ENCODE peak calls at places on chromosomes 5 and 9, in six cellular contexts. S, L, U, Z, P and W are unnamed samples.

GRCh38 chr5:9363026-9363793 is 182.7 kb downstream of the SEMA5A start:
- DNase-seq in U (no peak), L (no peak), P (no peak), Z (peak), S (no peak), W (peak)

GRCh38 chr5:110900829-110901228 is 162.0 kb downstream of the SLC25A46 start:
- DNase-seq in S (no peak), P (peak), Z (peak), L (peak), U (no peak), W (peak)

GRCh38 chr5:116763987-116764866 is 189.6 kb upstream of the SEMA6A start:
- DNase-seq in U (no peak), L (no peak), P (no peak), Z (peak), S (no peak), W (peak)

GRCh38 chr9:122219856-122220672 is 8.7 kb downstream of the LHX6 start:
- DNase-seq in P (no peak), Z (no peak), U (no peak), L (no peak), S (no peak), W (no peak)

GRCh38 chr9:35658894-35659220 is 765 bp downstream of the CCDC107 start:
- DNase-seq in L (peak), Z (peak), S (no peak), U (peak), P (no peak), W (peak)

GRCh38 chr5:181187500-181188213 is 17.3 kb downstream of the TRIM7 start:
- DNase-seq in L (peak), U (peak), S (peak), P (peak), Z (peak), W (peak)

GRCh38 chr5:92519717-92520632 is 1061.0 kb downstream of the NR2F1-AS1 start:
- DNase-seq in P (no peak), S (no peak), Z (no peak), L (peak), U (no peak), W (peak)

GRCh38 chr9:36798350-36799065 is 225.8 kb downstream of the MELK start:
- DNase-seq in Z (no peak), S (no peak), U (no peak), L (peak), P (no peak), W (no peak)

GRCh38 chr5:142915840-142916424 is 145.8 kb downstream of the ARHGAP26 start:
- DNase-seq in S (no peak), P (no peak), L (peak), Z (no peak), U (peak), W (peak)

GRCh38 chr9:87880683-87881082 is 2.0 kb upstream of the SPATA31E1 start:
- DNase-seq in S (no peak), U (no peak), Z (no peak), L (no peak), P (no peak), W (no peak)

GRCh38 chr9:133275105-133276000 is at the start of gene ABO:
- DNase-seq in S (no peak), L (no peak), P (no peak), Z (no peak), U (peak), W (no peak)

GRCh38 chr5:94777163-94777885 is 158.9 kb downstream of the SLF1 start:
- DNase-seq in L (no peak), P (no peak), S (no peak), U (no peak), Z (no peak), W (no peak)

GRCh38 chr5:137218471-137218870 is 280.7 kb downstream of the SPOCK1 start:
- DNase-seq in P (no peak), L (peak), Z (no peak), U (no peak), S (no peak), W (peak)

GRCh38 chr5:124744170-124744911 is 2.1 kb downstream of the ZNF608 start:
- DNase-seq in P (no peak), S (no peak), U (peak), L (no peak), Z (no peak), W (peak)

GRCh38 chr9:124008307-124008854 is 3.2 kb upstream of the LHX2 start:
- DNase-seq in U (no peak), Z (no peak), L (peak), P (no peak), S (no peak), W (no peak)

GRCh38 chr9:89905628-89906338 is 301.0 kb downstream of the GADD45G start:
- DNase-seq in S (no peak), U (no peak), Z (no peak), P (no peak), L (no peak), W (no peak)

GRCh38 chr9:93598647-93599241 is 22.4 kb downstream of the PHF2 start:
- DNase-seq in L (no peak), Z (no peak), P (no peak), U (peak), S (no peak), W (peak)

GRCh38 chr9:77177894-77178794 is 810 bp downstream of the VPS13A start:
- DNase-seq in U (peak), P (no peak), Z (peak), L (peak), S (peak), W (peak)

GRCh38 chr5:171477101-171477500 is 57.7 kb downstream of the FGF18 start:
- DNase-seq in P (no peak), Z (peak), L (no peak), U (no peak), S (no peak), W (no peak)

GRCh38 chr5:41637869-41638268 is 127.5 kb upstream of the PLCXD3 start:
- DNase-seq in L (peak), Z (no peak), U (no peak), S (no peak), P (no peak), W (no peak)

GRCh38 chr9:79054500-79054899 is 517.3 kb upstream of the TLE4 start:
- DNase-seq in P (no peak), Z (no peak), U (no peak), S (no peak), L (no peak), W (peak)

DNA sequence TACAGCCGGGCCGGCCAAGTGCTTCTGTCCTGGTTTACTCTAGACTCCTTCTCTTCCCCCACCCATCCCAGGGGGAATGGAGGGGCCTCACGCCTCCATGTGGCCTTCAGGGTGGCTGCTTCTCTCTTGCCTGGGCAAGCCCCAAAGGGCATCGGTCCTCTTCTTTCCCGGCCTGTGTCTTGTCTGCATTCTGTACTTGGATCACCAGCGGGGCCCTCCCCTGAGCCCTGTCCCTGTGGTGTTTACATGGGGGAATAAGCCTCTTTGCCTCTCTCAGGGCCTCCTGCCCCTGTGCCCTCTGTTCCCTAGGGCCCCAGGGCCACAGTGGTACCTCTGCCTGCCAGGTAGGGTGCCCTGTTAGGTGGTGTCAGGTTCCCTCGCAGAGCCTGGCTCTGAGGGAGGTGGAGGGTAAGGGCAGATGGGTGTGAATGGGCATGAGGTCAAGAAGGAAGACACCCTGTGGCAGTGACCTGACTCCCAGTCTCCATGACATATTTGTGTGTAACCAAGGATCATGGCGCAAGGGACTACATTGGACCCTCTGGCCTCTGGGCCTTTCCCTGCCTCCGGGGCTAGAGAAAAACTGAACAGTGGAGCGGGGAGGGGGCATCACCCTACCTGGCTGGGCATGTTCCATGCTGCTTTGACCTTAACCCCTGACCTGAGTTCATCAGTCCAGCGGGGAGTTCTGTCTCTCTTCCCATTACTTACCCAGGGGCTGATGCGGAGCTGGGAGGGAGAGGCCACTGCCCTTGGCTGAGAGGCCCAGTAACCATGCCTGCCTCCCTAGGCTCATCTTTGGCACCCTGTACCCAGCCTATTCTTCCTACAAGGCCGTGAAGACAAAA is 1.6 kb downstream of the REEP2 start:
- DNase-seq in Z (no peak), U (no peak), L (no peak), S (no peak), P (no peak), W (no peak)
- H3K4me3 ChIP-seq in Z (no peak), U (no peak), L (no peak), S (no peak), P (peak), W (peak)

GRCh38 chr5:50874985-50875330 is 208.5 kb downstream of the PARP8 start:
- DNase-seq in L (no peak), P (no peak), U (no peak), S (no peak), Z (no peak), W (no peak)
- TF ChIP-seq CTCF in L (no peak), P (no peak), U (no peak), S (no peak), Z (no peak), W (no peak)

GRCh38 chr5:50745221-50745620 is 78.8 kb downstream of the PARP8 start:
- DNase-seq in L (no peak), U (no peak), Z (no peak), P (no peak), S (no peak), W (no peak)
- H3K4me3 ChIP-seq in L (no peak), U (no peak), Z (no peak), P (no peak), S (peak), W (no peak)

GRCh38 chr9:85117831-85118230 is 448.3 kb downstream of the NTRK2 start:
- DNase-seq in S (no peak), P (no peak), L (peak), Z (no peak), U (no peak), W (no peak)

GRCh38 chr9:85112376-85112775 is 442.8 kb downstream of the NTRK2 start:
- DNase-seq in U (no peak), P (no peak), L (no peak), Z (no peak), S (no peak), W (no peak)

GRCh38 chr9:85114799-85115198 is 445.3 kb downstream of the NTRK2 start:
- DNase-seq in P (no peak), U (no peak), L (no peak), Z (no peak), S (no peak), W (no peak)

GRCh38 chr9:85112933-85113418 is 443.4 kb downstream of the NTRK2 start:
- DNase-seq in S (no peak), L (no peak), P (no peak), Z (no peak), U (peak), W (no peak)

GRCh38 chr9:85115473-85115872 is 445.9 kb downstream of the NTRK2 start:
- DNase-seq in P (no peak), L (no peak), U (no peak), S (no peak), Z (no peak), W (no peak)
- TF ChIP-seq CTCF in P (no peak), L (no peak), U (no peak), S (no peak), Z (no peak), W (no peak)

GRCh38 chr5:139755892-139756671 is 39.5 kb upstream of the PSD2 start:
- DNase-seq in L (no peak), S (no peak), U (peak), P (no peak), Z (no peak), W (no peak)
- H3K4me3 ChIP-seq in L (peak), S (peak), U (no peak), P (peak), Z (no peak), W (peak)

GRCh38 chr5:35921930-35922329 is 16.5 kb downstream of the CAPSL start:
- DNase-seq in S (no peak), U (no peak), P (no peak), Z (no peak), L (no peak), W (no peak)

GRCh38 chr5:35919191-35919590 is 19.2 kb downstream of the CAPSL start:
- DNase-seq in S (no peak), U (peak), P (peak), Z (peak), L (peak), W (peak)

GRCh38 chr5:35922468-35922867 is 16.0 kb downstream of the CAPSL start:
- DNase-seq in S (no peak), P (no peak), U (no peak), Z (no peak), L (no peak), W (no peak)

GRCh38 chr5:35924122-35924949 is 14.1 kb downstream of the CAPSL start:
- DNase-seq in S (no peak), P (no peak), L (peak), Z (peak), U (no peak), W (peak)

DNA sequence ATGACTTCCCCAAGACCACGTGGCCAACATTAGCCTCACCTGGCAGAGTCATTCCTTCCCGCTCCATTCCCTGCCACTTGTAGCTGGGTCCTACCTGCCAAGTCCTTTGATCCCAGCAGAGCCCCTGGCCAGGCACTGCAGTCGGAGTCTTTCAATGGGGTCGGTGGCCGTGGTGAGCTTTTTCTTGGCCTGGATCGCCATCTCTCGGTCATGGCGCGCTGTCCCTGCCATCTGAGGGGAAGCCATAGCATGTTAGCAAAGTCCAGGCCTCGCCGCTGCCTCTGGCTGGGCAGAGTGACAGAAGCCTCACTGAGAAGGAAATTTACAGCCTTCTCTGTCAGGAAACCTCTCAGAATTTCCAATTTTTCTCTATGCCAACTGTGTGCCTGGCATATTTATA is 17.5 kb downstream of the CAPSL start:
- DNase-seq in U (peak), S (no peak), Z (no peak), P (no peak), L (no peak), W (no peak)
- TF ChIP-seq CTCF in U (peak), S (no peak), Z (peak), P (no peak), L (no peak), W (peak)

DNA sequence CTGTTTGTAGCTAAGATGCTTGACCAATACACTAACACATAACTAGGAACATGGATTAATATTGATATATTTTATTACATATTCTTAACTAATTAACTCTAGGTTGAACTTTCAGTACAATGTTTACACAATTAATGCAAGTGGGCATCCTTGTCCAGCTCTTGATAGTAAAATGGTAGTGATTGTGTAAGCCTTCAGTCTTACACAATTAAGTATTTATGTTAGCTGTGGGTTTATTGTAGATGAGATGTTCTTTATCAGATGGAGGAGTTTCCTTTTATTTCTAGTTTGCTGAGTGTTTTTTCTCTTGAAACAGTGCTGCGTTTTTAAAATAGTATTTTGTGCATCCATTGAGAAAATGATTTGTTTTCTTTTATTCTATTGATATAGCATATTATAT is 1210.8 kb downstream of the CDH12 start:
- DNase-seq in S (no peak), Z (no peak), L (no peak), U (no peak), P (no peak), W (no peak)
- H3K4me3 ChIP-seq in S (no peak), Z (no peak), L (no peak), U (no peak), P (no peak), W (no peak)

DNA sequence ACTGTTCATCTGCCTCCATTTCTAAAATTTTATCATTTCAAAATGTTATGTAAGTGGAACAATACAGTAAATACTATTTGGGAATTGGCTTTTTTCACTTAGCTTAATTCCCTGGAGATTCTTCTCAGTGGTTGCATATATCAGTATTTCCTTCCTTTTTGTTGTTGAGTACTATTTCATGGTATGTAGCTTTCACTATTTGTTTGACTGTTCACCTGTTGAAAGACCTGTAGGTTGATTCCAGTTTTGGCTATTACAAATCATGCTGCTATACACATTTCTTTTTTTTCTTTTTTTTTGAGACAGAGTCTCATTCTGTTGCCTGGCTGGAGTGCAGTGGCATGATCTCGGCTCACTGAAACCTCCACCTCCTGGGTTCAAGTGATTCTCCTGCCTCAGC is 33.0 kb upstream of the PWWP2A start:
- DNase-seq in Z (no peak), L (no peak), S (no peak), U (no peak), P (no peak), W (no peak)
- TF ChIP-seq CTCF in Z (no peak), L (no peak), S (no peak), U (no peak), P (no peak), W (no peak)